ENCODE peak calls at places on chromosomes 4 and X, in four cellular contexts. One of them, this sample, is unnamed.

GRCh38 chr4:119785963-119786362 is 157.4 kb upstream of the PDE5A start:
- DNase-seq in MM.1S: peak; percentile 46
- DNase-seq in endodermal cell: no peak
- DNase-seq in tibial artery: no peak
- DNase-seq in this sample: no peak

GRCh38 chr4:2423695-2424094 is 4.9 kb downstream of the CFAP99 start:
- DNase-seq in MM.1S: no peak
- DNase-seq in endodermal cell: peak; percentile 51
- DNase-seq in tibial artery: no peak
- DNase-seq in this sample: no peak

GRCh38 chr4:108366716-108367115 is 198.0 kb upstream of the LEF1 start:
- DNase-seq in MM.1S: no peak
- DNase-seq in endodermal cell: no peak
- DNase-seq in tibial artery: no peak
- DNase-seq in this sample: no peak

GRCh38 chr4:138439143-138439581 is 197.0 kb upstream of the SLC7A11 start:
- DNase-seq in MM.1S: no peak
- DNase-seq in endodermal cell: no peak
- DNase-seq in tibial artery: no peak
- DNase-seq in this sample: no peak

GRCh38 chr4:4269856-4270255 is 20.1 kb downstream of the LYAR start:
- DNase-seq in MM.1S: no peak
- DNase-seq in endodermal cell: no peak
- DNase-seq in tibial artery: no peak
- DNase-seq in this sample: no peak

GRCh38 chr4:109462297-109462696 is 28.7 kb downstream of the SEC24B start:
- DNase-seq in MM.1S: no peak
- DNase-seq in endodermal cell: no peak
- DNase-seq in tibial artery: no peak
- DNase-seq in this sample: no peak

GRCh38 chr4:189825466-189825865 is 115.2 kb upstream of the FRG1 start:
- DNase-seq in MM.1S: no peak
- DNase-seq in endodermal cell: no peak
- DNase-seq in tibial artery: no peak
- DNase-seq in this sample: no peak

GRCh38 chrX:139202742-139203410 is 327.7 kb upstream of the F9 start:
- DNase-seq in MM.1S: no peak
- DNase-seq in endodermal cell: peak; percentile 67
- DNase-seq in tibial artery: no peak
- DNase-seq in this sample: no peak

GRCh38 chrX:149715468-149715867 is 3.6 kb downstream of the MAGEA11 start:
- DNase-seq in MM.1S: no peak
- DNase-seq in endodermal cell: no peak
- DNase-seq in tibial artery: no peak
- DNase-seq in this sample: no peak

GRCh38 chr4:100984901-100985300 is 362.4 kb downstream of the PPP3CA start:
- DNase-seq in MM.1S: no peak
- DNase-seq in endodermal cell: no peak
- DNase-seq in tibial artery: no peak
- DNase-seq in this sample: no peak

DNA sequence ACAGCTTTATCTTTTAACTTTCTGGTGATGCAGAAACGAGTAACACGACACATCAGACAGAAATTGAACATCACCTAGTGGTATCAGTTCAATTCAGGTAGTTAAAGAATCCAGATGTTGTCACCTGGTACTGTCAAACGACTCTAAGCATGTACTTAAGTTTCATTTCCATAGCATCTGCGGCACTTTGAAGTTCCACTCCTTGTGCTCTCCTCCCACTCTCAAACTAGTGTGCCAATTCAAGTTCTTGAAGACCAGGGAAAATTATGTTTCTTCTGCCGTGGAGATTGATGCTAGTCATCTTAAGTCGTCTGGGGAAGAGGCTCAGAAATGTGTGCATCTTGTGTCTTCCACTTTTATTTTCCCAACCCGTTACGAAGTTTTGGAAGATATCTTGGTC is 868 bp downstream of the COL4A6 start:
- DNase-seq in MM.1S: no peak
- DNase-seq in endodermal cell: no peak
- DNase-seq in tibial artery: no peak
- DNase-seq in this sample: no peak
- H3K4me3 ChIP-seq in MM.1S: no peak overlapping the region
- H3K4me3 ChIP-seq in endodermal cell: peak overlapping the region; percentile 94
- H3K4me3 ChIP-seq in tibial artery: peak overlapping the region; percentile 52
- H3K4me3 ChIP-seq in this sample: no peak overlapping the region

GRCh38 chr4:149371021-149371420 is 444.6 kb downstream of the IQCM start:
- DNase-seq in MM.1S: peak; percentile 80
- DNase-seq in endodermal cell: peak; percentile 64
- DNase-seq in tibial artery: no peak
- DNase-seq in this sample: peak; percentile 34
- TF ChIP-seq CTCF in MM.1S: peak; percentile 53
- TF ChIP-seq CTCF in endodermal cell: peak; percentile 73
- TF ChIP-seq CTCF in tibial artery: no peak
- TF ChIP-seq CTCF in this sample: peak; percentile 46

GRCh38 chr4:38857354-38858096 is 908 bp upstream of the TLR6 start:
- DNase-seq in MM.1S: peak; percentile 36
- DNase-seq in endodermal cell: peak; percentile 59
- DNase-seq in tibial artery: peak; percentile 68
- DNase-seq in this sample: no peak
- H3K4me3 ChIP-seq in MM.1S: peak overlapping the region; percentile 51
- H3K4me3 ChIP-seq in endodermal cell: no peak overlapping the region
- H3K4me3 ChIP-seq in tibial artery: no peak overlapping the region
- H3K4me3 ChIP-seq in this sample: no peak overlapping the region

DNA sequence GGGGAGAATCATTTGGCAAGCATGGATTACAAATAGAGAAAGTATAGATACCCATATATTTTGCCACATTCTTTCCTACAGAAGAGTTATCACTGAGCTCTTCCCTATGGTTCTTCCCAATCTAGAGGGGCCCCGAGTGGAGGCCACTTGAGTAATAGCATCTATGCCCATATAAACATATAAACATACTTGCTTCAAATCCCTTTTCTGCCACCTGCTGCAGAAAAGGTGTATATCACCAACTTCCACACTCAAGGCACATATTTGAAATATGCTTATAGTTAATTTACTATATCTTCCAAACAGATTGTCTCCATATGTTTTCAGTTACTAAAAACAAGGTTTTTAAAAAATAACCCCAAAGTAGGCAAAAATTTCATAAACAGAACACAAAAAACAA is 642.8 kb upstream of the DIPK2B start:
- DNase-seq in MM.1S: peak; percentile 14
- DNase-seq in endodermal cell: no peak
- DNase-seq in tibial artery: no peak
- DNase-seq in this sample: no peak
- TF ChIP-seq CTCF in MM.1S: peak; percentile 30
- TF ChIP-seq CTCF in endodermal cell: peak; percentile 33
- TF ChIP-seq CTCF in tibial artery: no peak
- TF ChIP-seq CTCF in this sample: peak; percentile 11

GRCh38 chr4:74203467-74203866 is 45.5 kb downstream of the MTHFD2L start:
- DNase-seq in MM.1S: no peak
- DNase-seq in endodermal cell: no peak
- DNase-seq in tibial artery: no peak
- DNase-seq in this sample: no peak
- H3K4me3 ChIP-seq in MM.1S: no peak overlapping the region
- H3K4me3 ChIP-seq in endodermal cell: no peak overlapping the region
- H3K4me3 ChIP-seq in tibial artery: no peak overlapping the region
- H3K4me3 ChIP-seq in this sample: no peak overlapping the region